ENCODE peak calls at places on chromosomes 11 and 22, in four cellular contexts. Y, T, E and G are unnamed samples.

GRCh38 chr22:40541300-40541699 is 95.2 kb downstream of the MRTFA start:
- DNase-seq in Y (no peak), T (no peak), E (no peak), G (no peak)

GRCh38 chr11:31641477-31642062 is 132.0 kb downstream of the ELP4 start:
- DNase-seq in Y (peak), T (peak), E (peak), G (peak)

GRCh38 chr11:86565787-86566186 is 106.6 kb downstream of the ME3 start:
- DNase-seq in E (no peak), Y (no peak), T (no peak), G (no peak)

GRCh38 chr11:119101367-119101758 is 290 bp downstream of the DPAGT1 start:
- DNase-seq in Y (no peak), E (no peak), T (no peak), G (no peak)

GRCh38 chr22:23913306-23913660 is 19.1 kb downstream of the MIF start:
- DNase-seq in E (no peak), Y (no peak), T (no peak), G (no peak)

GRCh38 chr22:25069426-25069757 is 116.9 kb downstream of the KIAA1671 start:
- DNase-seq in T (no peak), Y (no peak), E (no peak), G (no peak)

GRCh38 chr11:65868076-65868667 is 4.4 kb downstream of the EFEMP2 start:
- DNase-seq in Y (no peak), T (peak), E (no peak), G (peak)

GRCh38 chr11:76291576-76292526 is 85.5 kb upstream of the WNT11 start:
- DNase-seq in T (no peak), E (no peak), Y (no peak), G (no peak)

GRCh38 chr11:86735462-86736302 is 63.3 kb upstream of the ME3 start:
- DNase-seq in E (no peak), T (no peak), Y (peak), G (no peak)

GRCh38 chr11:78646564-78647185 is 72.0 kb upstream of the NARS2 start:
- DNase-seq in T (peak), Y (peak), E (no peak), G (peak)

GRCh38 chr22:33909906-33910305 is 10.4 kb downstream of the LARGE1 start:
- DNase-seq in T (no peak), Y (no peak), E (no peak), G (no peak)

GRCh38 chr11:106133529-106133928 is 56.1 kb downstream of the AASDHPPT start:
- DNase-seq in Y (no peak), E (no peak), T (no peak), G (no peak)

GRCh38 chr11:57364851-57365660 is 15.9 kb downstream of the PRG3 start:
- DNase-seq in E (no peak), T (no peak), Y (no peak), G (no peak)

GRCh38 chr11:35746356-35747153 is 84.0 kb downstream of the TRIM44 start:
- DNase-seq in Y (peak), E (no peak), T (no peak), G (peak)

DNA sequence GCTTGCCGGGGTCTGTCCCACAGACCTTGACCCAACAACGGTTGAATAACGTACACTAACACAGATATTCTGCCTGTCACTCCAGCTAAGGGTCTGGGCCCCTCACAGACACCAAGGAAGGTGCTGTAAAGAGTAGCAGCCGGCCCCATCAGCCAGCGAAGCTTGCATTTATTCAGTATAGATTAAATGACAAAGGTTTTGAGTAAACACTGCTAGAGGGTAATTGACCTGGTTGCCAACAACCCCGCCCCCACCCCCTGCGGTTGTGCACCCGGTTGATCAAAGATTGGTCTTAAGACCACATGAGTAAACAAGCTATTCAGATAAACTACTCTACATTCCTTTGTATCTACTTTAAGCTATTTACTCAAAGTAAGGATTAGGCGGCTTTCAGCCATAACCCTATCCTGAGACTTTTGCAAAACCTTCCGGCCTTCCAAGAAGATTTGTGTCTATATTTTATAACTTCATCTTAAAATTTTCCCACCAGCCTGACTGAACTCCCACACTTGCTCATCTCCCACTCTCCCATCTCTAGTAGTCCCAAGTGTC is 4.8 kb upstream of the CKAP5 start:
- DNase-seq in E (peak), T (no peak), Y (no peak), G (no peak)
- H3K4me3 ChIP-seq in E (no peak), T (no peak), Y (no peak), G (no peak)

DNA sequence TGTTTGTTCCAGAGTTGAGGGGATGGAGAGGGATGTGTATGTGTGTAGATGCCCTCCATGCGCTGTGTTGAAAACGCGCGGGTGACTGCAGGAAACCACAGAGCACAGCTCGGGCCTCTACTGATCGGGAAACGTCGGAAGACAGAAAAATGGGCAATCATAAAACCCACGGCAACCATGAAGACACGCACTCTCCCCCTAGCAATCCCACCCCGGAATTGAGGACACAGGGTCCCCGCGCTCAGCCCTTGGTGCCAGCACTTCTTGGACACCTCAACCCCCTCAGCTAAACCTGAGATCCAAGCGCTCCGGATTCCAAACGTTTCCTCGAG is 235 bp upstream of the UQCC3 start:
- DNase-seq in T (no peak), E (peak), Y (no peak), G (no peak)
- H2BK120ac ChIP-seq in T (peak), E (no peak), Y (peak), G (peak)

GRCh38 chr11:128214263-128214662 is 373.1 kb downstream of the ETS1 start:
- DNase-seq in Y (no peak), E (no peak), T (no peak), G (no peak)
- H4K91ac ChIP-seq in Y (no peak), E (no peak), T (no peak), G (no peak)

GRCh38 chr11:122178795-122179194 is 62.8 kb upstream of the BLID start:
- DNase-seq in T (no peak), Y (peak), E (no peak), G (no peak)
- H3K4me3 ChIP-seq in T (no peak), Y (peak), E (no peak), G (no peak)

GRCh38 chr22:46336119-46337078 is 885 bp downstream of the TRMU start:
- DNase-seq in E (no peak), T (peak), Y (peak), G (peak)

GRCh38 chr22:46338636-46339035 is 3.1 kb downstream of the TRMU start:
- DNase-seq in Y (no peak), T (no peak), E (no peak), G (no peak)

GRCh38 chr22:46331496-46331895 is 4.0 kb upstream of the TRMU start:
- DNase-seq in E (no peak), Y (no peak), T (no peak), G (no peak)

GRCh38 chr22:46337870-46338269 is 2.4 kb downstream of the TRMU start:
- DNase-seq in T (no peak), E (no peak), Y (no peak), G (no peak)

DNA sequence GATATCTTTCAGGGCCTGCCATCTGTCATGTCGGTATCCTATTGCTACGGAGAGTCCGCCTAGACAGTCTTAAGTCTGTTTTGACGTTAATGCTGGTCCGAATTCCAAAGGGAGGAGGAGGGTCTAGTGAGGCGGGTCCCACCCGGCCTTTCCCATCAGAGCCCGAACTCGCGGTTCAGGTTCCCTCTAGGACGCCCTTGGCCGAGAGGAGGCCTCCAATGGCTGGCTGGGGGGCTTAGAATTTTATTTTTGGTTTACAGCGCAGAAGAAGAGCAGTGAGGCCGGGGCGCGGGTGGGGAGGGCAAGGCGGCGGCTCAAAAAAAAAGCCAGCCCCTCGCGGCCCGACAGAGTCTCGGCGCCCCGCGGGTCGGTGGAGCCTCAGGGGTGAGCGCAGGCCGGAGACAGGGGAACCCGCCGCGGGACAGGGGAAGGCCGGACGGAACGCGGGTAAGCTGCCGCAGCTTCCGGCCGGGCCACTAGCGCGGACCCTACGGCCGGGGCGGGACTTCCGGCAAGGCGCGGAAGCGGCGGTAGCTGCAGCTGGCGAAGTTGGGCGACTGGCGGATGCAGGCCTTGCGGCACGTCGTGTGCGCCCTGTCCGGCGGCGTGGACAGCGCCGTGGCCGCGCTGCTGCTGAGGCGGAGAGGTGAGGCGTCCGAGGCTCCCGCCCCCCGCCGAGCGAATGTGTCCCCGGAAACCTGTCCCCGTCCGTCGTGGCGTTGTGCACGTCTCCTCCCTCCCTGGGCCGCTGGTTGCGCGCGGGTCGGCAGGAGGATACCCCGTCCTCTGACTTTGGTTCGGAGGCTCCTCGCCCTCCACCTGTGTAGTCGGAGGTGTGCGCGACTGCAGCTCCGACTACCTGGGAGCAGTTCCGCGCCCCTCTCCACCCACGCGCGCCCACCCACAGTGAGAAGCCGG is at the start of gene TRMU:
- DNase-seq in E (peak), Y (peak), T (peak), G (peak)
- H2BK120ac ChIP-seq in E (no peak), Y (peak), T (peak), G (peak)

GRCh38 chr11:134541951-134542350 is 129.9 kb upstream of the B3GAT1 start:
- DNase-seq in Y (no peak), E (no peak), T (no peak), G (no peak)
- H4K91ac ChIP-seq in Y (no peak), E (no peak), T (no peak), G (no peak)

GRCh38 chr11:47394322-47395224 is 13.8 kb upstream of the SLC39A13 start:
- DNase-seq in E (no peak), T (no peak), Y (peak), G (peak)
- H3K4me3 ChIP-seq in E (no peak), T (no peak), Y (no peak), G (no peak)

GRCh38 chr22:19879996-19880785 is 25.5 kb upstream of the GNB1L start:
- DNase-seq in T (no peak), E (no peak), Y (no peak), G (no peak)
- H2BK120ac ChIP-seq in T (peak), E (peak), Y (peak), G (peak)